ENCODE peak calls at places on chromosome 7, in seven cellular contexts. H is LHCN-M2; C is GM23248; F is CD4-positive, CD25-positive, alpha-beta regulatory T cell; E is HTR-8/SVneo; L is activated naive CD4-positive, alpha-beta T cell treated with anti-CD3 and anti-CD28 coated beads, Interleukin-2, amount 50 U/mL, for 72 hours; G is astrocyte of the spinal cord. V is an unnamed sample.

GRCh38 chr7:111883241-111883640 is 320.9 kb upstream of the IMMP2L start:
- DNase-seq in H (no peak), F (no peak), E (no peak), C (no peak), G (no peak), L (no peak), V (no peak)

GRCh38 chr7:128236924-128237586 is 4.0 kb upstream of the LEP start:
- DNase-seq in L (peak; percentile 9), F (peak; percentile 74), G (peak; percentile 52), E (no peak), H (peak; percentile 100), C (peak; percentile 92), V (no peak)

GRCh38 chr7:130063036-130063435 is 7.3 kb upstream of the KLHDC10 start:
- DNase-seq in L (peak; percentile 89), H (peak; percentile 41), E (no peak), F (peak; percentile 69), C (peak; percentile 63), G (peak; percentile 42), V (no peak)

GRCh38 chr7:2003931-2004812 is 228.6 kb downstream of the MAD1L1 start:
- DNase-seq in C (no peak), E (no peak), G (no peak), F (no peak), H (no peak), L (no peak), V (no peak)

GRCh38 chr7:137715101-137715500 is 131.7 kb downstream of the DGKI start:
- DNase-seq in E (no peak), L (no peak), H (peak; percentile 24), F (no peak), G (peak; percentile 22), C (peak; percentile 85), V (no peak)

GRCh38 chr7:28180364-28181147 is at the start of gene JAZF1:
- DNase-seq in E (peak; percentile 60), L (peak; percentile 35), F (peak; percentile 43), G (peak; percentile 52), C (peak; percentile 68), H (peak; percentile 39), V (no peak)

GRCh38 chr7:158684329-158684728 is 20.3 kb downstream of the NCAPG2 start:
- DNase-seq in G (no peak), E (no peak), L (no peak), C (peak; percentile 47), F (no peak), H (peak; percentile 39), V (no peak)

GRCh38 chr7:47816647-47817046 is 131.6 kb downstream of the PKD1L1 start:
- DNase-seq in H (peak; percentile 61), L (no peak), C (peak; percentile 89), F (no peak), E (no peak), G (peak; percentile 43), V (no peak)

GRCh38 chr7:22001345-22002004 is 55.8 kb upstream of the CDCA7L start:
- DNase-seq in L (peak; percentile 64), H (peak; percentile 71), F (peak; percentile 64), E (peak; percentile 83), C (peak; percentile 92), G (peak; percentile 74), V (no peak)

GRCh38 chr7:108627476-108628051 is 57.9 kb downstream of the DNAJB9 start:
- DNase-seq in H (no peak), F (no peak), C (no peak), G (no peak), L (no peak), E (no peak), V (no peak)

GRCh38 chr7:99562114-99562784 is 3.8 kb downstream of the ZNF655 start:
- DNase-seq in H (no peak), F (no peak), G (no peak), C (peak; percentile 15), L (no peak), E (no peak), V (no peak)

GRCh38 chr7:23473848-23474097 is 3.5 kb upstream of the IGF2BP3 start:
- DNase-seq in C (no peak), H (no peak), G (no peak), L (no peak), E (no peak), F (no peak), V (no peak)

V was measured in retinal pigment epithelial cell.